ENCODE peak calls at places on chromosome 12, in nine cellular contexts. J, G, W, D, C, A, V, F and I are unnamed samples.

GRCh38 chr12:26334621-26335124 is 139.3 kb downstream of the SSPN start:
- DNase-seq in J (no peak), G (no peak), W (no peak), D (no peak), C (no peak), A (no peak), V (no peak), F (no peak), I (no peak)

GRCh38 chr12:125403145-125403789 is 338.0 kb downstream of the AACS start:
- DNase-seq in J (no peak), G (peak; percentile 81), W (peak; percentile 31), D (peak; percentile 47), C (peak; percentile 57), A (peak; percentile 13), V (no peak), F (no peak), I (peak; percentile 13)

GRCh38 chr12:48063530-48063929 is 42.3 kb downstream of the SENP1 start:
- DNase-seq in J (no peak), G (no peak), W (no peak), D (no peak), C (no peak), A (no peak), V (no peak), F (no peak), I (no peak)

GRCh38 chr12:1660304-1661187 is 30.3 kb upstream of the ADIPOR2 start:
- DNase-seq in J (no peak), G (no peak), W (no peak), D (peak; percentile 72), C (no peak), A (no peak), V (no peak), F (no peak), I (no peak)

GRCh38 chr12:68589194-68589593 is 21.5 kb upstream of the RAP1B start:
- DNase-seq in J (no peak), G (peak; percentile 61), W (no peak), D (no peak), C (no peak), A (no peak), V (no peak), F (no peak), I (no peak)

GRCh38 chr12:69102856-69103255 is 136.5 kb upstream of the CPSF6 start:
- DNase-seq in J (no peak), G (peak; percentile 44), W (no peak), D (no peak), C (no peak), A (no peak), V (no peak), F (no peak), I (peak; percentile 82)

GRCh38 chr12:54497883-54498282 is 331 bp downstream of the NCKAP1L start:
- DNase-seq in J (no peak), G (no peak), W (no peak), D (no peak), C (no peak), A (no peak), V (no peak), F (no peak), I (no peak)

GRCh38 chr12:13256705-13257045 is 60.1 kb downstream of the EMP1 start:
- DNase-seq in J (no peak), G (no peak), W (no peak), D (no peak), C (no peak), A (no peak), V (no peak), F (no peak), I (no peak)

GRCh38 chr12:77152623-77153193 is 87.3 kb upstream of the E2F7 start:
- DNase-seq in J (no peak), G (no peak), W (no peak), D (no peak), C (peak; percentile 52), A (peak; percentile 35), V (no peak), F (no peak), I (peak; percentile 40)

GRCh38 chr12:1830981-1831930 is 10.9 kb downstream of the LRTM2 start:
- DNase-seq in J (peak; percentile 52), G (no peak), W (peak; percentile 67), D (peak; percentile 49), C (peak; percentile 81), A (peak; percentile 80), V (peak; percentile 41), F (no peak), I (peak; percentile 10)

GRCh38 chr12:51407604-51408003 is 16.4 kb upstream of the GALNT6 start:
- DNase-seq in J (no peak), G (no peak), W (no peak), D (no peak), C (no peak), A (no peak), V (no peak), F (no peak), I (no peak)

GRCh38 chr12:123269395-123269892 is 2.2 kb downstream of the CDK2AP1 start:
- DNase-seq in J (peak; percentile 68), G (peak; percentile 70), W (peak; percentile 60), D (peak; percentile 11), C (no peak), A (peak; percentile 84), V (peak; percentile 85), F (no peak), I (peak; percentile 87)

GRCh38 chr12:56219840-56220239 is 1.9 kb downstream of the RNF41 start:
- DNase-seq in J (no peak), G (no peak), W (no peak), D (no peak), C (no peak), A (no peak), V (no peak), F (no peak), I (no peak)

GRCh38 chr12:75479963-75480461 is 543 bp upstream of the GLIPR1 start:
- DNase-seq in J (no peak), G (peak; percentile 47), W (no peak), D (peak; percentile 17), C (peak; percentile 72), A (peak; percentile 31), V (no peak), F (no peak), I (no peak)

GRCh38 chr12:46364777-46365580 is 7.6 kb downstream of the SLC38A2 start:
- DNase-seq in J (no peak), G (no peak), W (no peak), D (no peak), C (peak; percentile 75), A (no peak), V (no peak), F (no peak), I (peak; percentile 93)

GRCh38 chr12:126337556-126337955 is 1272.3 kb downstream of the AACS start:
- DNase-seq in J (no peak), G (no peak), W (no peak), D (no peak), C (no peak), A (no peak), V (no peak), F (peak; percentile 11), I (no peak)

GRCh38 chr12:19223695-19224094 is 94.2 kb downstream of the PLEKHA5 start:
- DNase-seq in J (no peak), G (no peak), W (no peak), D (no peak), C (peak; percentile 41), A (peak; percentile 48), V (no peak), F (no peak), I (no peak)

GRCh38 chr12:48765753-48766162 is 23.1 kb downstream of the ADCY6 start:
- DNase-seq in J (no peak), G (no peak), W (no peak), D (no peak), C (no peak), A (no peak), V (no peak), F (no peak), I (peak; percentile 57)

GRCh38 chr12:50988051-50988450 is 35.7 kb downstream of the HIGD1C start:
- DNase-seq in J (no peak), G (no peak), W (no peak), D (no peak), C (no peak), A (peak; percentile 33), V (no peak), F (no peak), I (no peak)

GRCh38 chr12:6249580-6249979 is 49.4 kb downstream of the CD9 start:
- DNase-seq in J (no peak), G (no peak), W (no peak), D (no peak), C (no peak), A (no peak), V (no peak), F (no peak), I (no peak)

GRCh38 chr12:3241621-3242020 is 164.4 kb downstream of the TSPAN9 start:
- DNase-seq in J (no peak), G (no peak), W (no peak), D (no peak), C (peak; percentile 60), A (no peak), V (no peak), F (no peak), I (no peak)

GRCh38 chr12:132247718-132248438 is 81.5 kb downstream of the GALNT9 start:
- DNase-seq in J (no peak), G (no peak), W (no peak), D (no peak), C (no peak), A (no peak), V (no peak), F (no peak), I (no peak)

GRCh38 chr12:101414533-101415119 is 7.1 kb upstream of the ARL1 start:
- DNase-seq in J (no peak), G (peak; percentile 73), W (peak; percentile 49), D (peak; percentile 58), C (peak; percentile 84), A (peak; percentile 67), V (peak; percentile 18), F (no peak), I (peak; percentile 54)

GRCh38 chr12:105358789-105359188 is 28.3 kb downstream of the C12orf75 start:
- DNase-seq in J (no peak), G (peak; percentile 72), W (peak; percentile 25), D (no peak), C (no peak), A (no peak), V (no peak), F (no peak), I (no peak)

GRCh38 chr12:12992418-12993175 is 7.5 kb downstream of the HEBP1 start:
- DNase-seq in J (no peak), G (no peak), W (no peak), D (no peak), C (peak; percentile 83), A (peak; percentile 64), V (no peak), F (peak; percentile 34), I (peak; percentile 40)

GRCh38 chr12:69676257-69677012 is 22.7 kb downstream of the BEST3 start:
- DNase-seq in J (no peak), G (no peak), W (no peak), D (no peak), C (peak; percentile 95), A (peak; percentile 8), V (no peak), F (no peak), I (no peak)

GRCh38 chr12:31440586-31440985 is 114.6 kb upstream of the SINHCAF start:
- DNase-seq in J (no peak), G (no peak), W (no peak), D (no peak), C (peak; percentile 13), A (no peak), V (no peak), F (no peak), I (no peak)

GRCh38 chr12:117907108-117907689 is 61.6 kb downstream of the KSR2 start:
- DNase-seq in J (no peak), G (no peak), W (no peak), D (peak; percentile 31), C (no peak), A (no peak), V (no peak), F (no peak), I (no peak)

GRCh38 chr12:54197037-54197909 is 8.5 kb upstream of the SMUG1 start:
- DNase-seq in J (no peak), G (peak; percentile 60), W (peak; percentile 55), D (no peak), C (no peak), A (peak; percentile 83), V (no peak), F (peak; percentile 47), I (no peak)

GRCh38 chr12:111636209-111636928 is 37.3 kb upstream of the ATXN2 start:
- DNase-seq in J (no peak), G (no peak), W (no peak), D (no peak), C (no peak), A (peak; percentile 90), V (no peak), F (no peak), I (no peak)